ENCODE peak calls at places on chromosomes 4 and X, in nine cellular contexts. One of them, this sample, is unnamed. For H3K4me1, the result is how much of the 10 kb centered on the place peaks cover.

GRCh38 chr4:168388890-168389289 is 70.3 kb upstream of the DDX60 start:
- DNase-seq in HCT116: no peak
- DNase-seq in spleen: no peak
- DNase-seq in IMR-90: peak
- DNase-seq in body of pancreas: no peak
- DNase-seq in heart left ventricle: no peak
- DNase-seq in transverse colon: no peak
- DNase-seq in adrenal gland: no peak
- DNase-seq in ovary: no peak
- DNase-seq in this sample: no peak

GRCh38 chr4:89110541-89110985 is 770 bp upstream of the TIGD2 start:
- DNase-seq in HCT116: no peak
- DNase-seq in spleen: no peak
- DNase-seq in ovary: no peak
- DNase-seq in transverse colon: no peak
- DNase-seq in IMR-90: no peak
- DNase-seq in adrenal gland: no peak
- DNase-seq in heart left ventricle: no peak
- DNase-seq in body of pancreas: peak
- DNase-seq in this sample: no peak

GRCh38 chr4:634599-634985 is 9.2 kb downstream of the PDE6B start:
- DNase-seq in ovary: no peak
- DNase-seq in adrenal gland: no peak
- DNase-seq in HCT116: no peak
- DNase-seq in body of pancreas: no peak
- DNase-seq in spleen: peak
- DNase-seq in IMR-90: no peak
- DNase-seq in heart left ventricle: no peak
- DNase-seq in transverse colon: no peak
- DNase-seq in this sample: no peak

GRCh38 chr4:188960411-188961093 is 821.3 kb downstream of the TRIML1 start:
- DNase-seq in transverse colon: no peak
- DNase-seq in adrenal gland: no peak
- DNase-seq in HCT116: no peak
- DNase-seq in body of pancreas: no peak
- DNase-seq in spleen: no peak
- DNase-seq in ovary: no peak
- DNase-seq in heart left ventricle: no peak
- DNase-seq in IMR-90: peak
- DNase-seq in this sample: no peak

GRCh38 chrX:103613362-103613761 is 5.6 kb downstream of the TCEAL3 start:
- DNase-seq in body of pancreas: no peak
- DNase-seq in heart left ventricle: no peak
- DNase-seq in HCT116: no peak
- DNase-seq in IMR-90: peak
- DNase-seq in transverse colon: no peak
- DNase-seq in adrenal gland: no peak
- DNase-seq in spleen: no peak
- DNase-seq in ovary: no peak
- DNase-seq in this sample: no peak

GRCh38 chr4:174999407-174999806 is 81.2 kb downstream of the ADAM29 start:
- DNase-seq in heart left ventricle: no peak
- DNase-seq in adrenal gland: no peak
- DNase-seq in spleen: no peak
- DNase-seq in ovary: no peak
- DNase-seq in HCT116: no peak
- DNase-seq in transverse colon: no peak
- DNase-seq in IMR-90: no peak
- DNase-seq in body of pancreas: no peak
- DNase-seq in this sample: no peak

GRCh38 chr4:80239480-80239879 is 27.0 kb upstream of the FGF5 start:
- DNase-seq in heart left ventricle: no peak
- DNase-seq in ovary: no peak
- DNase-seq in transverse colon: no peak
- DNase-seq in spleen: no peak
- DNase-seq in IMR-90: peak
- DNase-seq in HCT116: no peak
- DNase-seq in adrenal gland: no peak
- DNase-seq in body of pancreas: no peak
- DNase-seq in this sample: no peak

GRCh38 chr4:184416913-184417734 is 57.2 kb downstream of the IRF2 start:
- DNase-seq in IMR-90: peak
- DNase-seq in heart left ventricle: no peak
- DNase-seq in adrenal gland: no peak
- DNase-seq in transverse colon: peak
- DNase-seq in ovary: no peak
- DNase-seq in spleen: no peak
- DNase-seq in HCT116: no peak
- DNase-seq in body of pancreas: no peak
- DNase-seq in this sample: no peak

GRCh38 chrX:43716696-43717095 is 60.6 kb downstream of the MAOA start:
- DNase-seq in spleen: no peak
- DNase-seq in adrenal gland: no peak
- DNase-seq in HCT116: no peak
- DNase-seq in ovary: no peak
- DNase-seq in body of pancreas: no peak
- DNase-seq in heart left ventricle: no peak
- DNase-seq in transverse colon: no peak
- DNase-seq in IMR-90: no peak
- DNase-seq in this sample: no peak

GRCh38 chr4:94897023-94897422 is 139.3 kb downstream of the BMPR1B start:
- DNase-seq in transverse colon: no peak
- DNase-seq in adrenal gland: no peak
- DNase-seq in heart left ventricle: no peak
- DNase-seq in body of pancreas: no peak
- DNase-seq in IMR-90: no peak
- DNase-seq in ovary: no peak
- DNase-seq in spleen: no peak
- DNase-seq in HCT116: no peak
- DNase-seq in this sample: no peak

GRCh38 chr4:132063829-132064228 is 1085.3 kb upstream of the PCDH10 start:
- DNase-seq in IMR-90: peak
- DNase-seq in spleen: no peak
- DNase-seq in adrenal gland: no peak
- DNase-seq in HCT116: no peak
- DNase-seq in transverse colon: no peak
- DNase-seq in body of pancreas: no peak
- DNase-seq in ovary: no peak
- DNase-seq in heart left ventricle: no peak
- DNase-seq in this sample: no peak

GRCh38 chrX:6941041-6941440 is 206.5 kb upstream of the STS start:
- DNase-seq in IMR-90: peak
- DNase-seq in body of pancreas: no peak
- DNase-seq in transverse colon: no peak
- DNase-seq in heart left ventricle: no peak
- DNase-seq in ovary: no peak
- DNase-seq in HCT116: no peak
- DNase-seq in adrenal gland: no peak
- DNase-seq in spleen: no peak
- DNase-seq in this sample: no peak

DNA sequence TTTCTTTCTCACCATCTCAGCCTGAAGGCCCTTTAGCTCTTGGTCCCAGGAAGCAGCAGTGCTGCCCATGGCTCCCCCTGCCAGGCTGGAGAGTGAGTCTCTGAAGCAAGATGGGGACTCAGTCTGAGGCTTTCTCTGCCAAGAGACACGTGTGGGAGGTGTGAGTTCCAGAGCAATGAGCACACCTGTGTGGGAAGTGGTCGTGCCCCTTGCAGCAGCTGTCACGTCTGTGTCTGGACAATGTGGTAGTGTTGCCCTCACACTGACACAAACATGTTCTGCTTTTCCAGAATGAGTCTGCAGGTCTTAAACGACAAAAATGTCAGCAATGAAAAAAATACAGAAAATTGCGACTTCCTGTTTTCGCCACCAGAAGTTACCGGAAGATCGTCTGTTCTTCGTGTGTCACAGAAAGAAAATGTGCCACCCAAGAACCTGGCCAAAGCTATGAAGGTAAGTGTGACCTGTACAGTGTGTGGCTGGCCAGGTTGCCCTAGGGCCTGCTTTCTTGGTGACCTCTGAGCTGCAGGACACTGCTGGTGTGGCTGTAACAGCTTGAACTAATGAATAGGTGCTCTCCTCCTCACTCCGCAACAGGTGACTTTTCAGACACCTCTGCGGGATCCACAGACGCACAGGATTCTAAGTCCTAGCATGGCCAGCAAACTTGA is 1.9 kb downstream of the TACC3 start:
- DNase-seq in IMR-90: no peak
- DNase-seq in heart left ventricle: no peak
- DNase-seq in ovary: peak
- DNase-seq in spleen: peak
- DNase-seq in body of pancreas: no peak
- DNase-seq in HCT116: no peak
- DNase-seq in adrenal gland: no peak
- DNase-seq in transverse colon: no peak
- DNase-seq in this sample: no peak
- TF ChIP-seq POLR2A in IMR-90: no peak
- TF ChIP-seq POLR2A in heart left ventricle: no peak
- TF ChIP-seq POLR2A in ovary: no peak
- TF ChIP-seq POLR2A in spleen: no peak
- TF ChIP-seq POLR2A in body of pancreas: peak
- TF ChIP-seq POLR2A in HCT116: no peak
- TF ChIP-seq POLR2A in adrenal gland: no peak
- TF ChIP-seq POLR2A in transverse colon: no peak
- TF ChIP-seq POLR2A in this sample: no peak

GRCh38 chrX:40150503-40150902 is 52.7 kb upstream of the BCOR start:
- DNase-seq in transverse colon: no peak
- DNase-seq in body of pancreas: no peak
- DNase-seq in adrenal gland: no peak
- DNase-seq in ovary: no peak
- DNase-seq in heart left ventricle: no peak
- DNase-seq in spleen: no peak
- DNase-seq in IMR-90: no peak
- DNase-seq in HCT116: no peak
- DNase-seq in this sample: no peak
- H3K4me1 ChIP-seq in transverse colon: under half
- H3K4me1 ChIP-seq in body of pancreas: half or more
- H3K4me1 ChIP-seq in adrenal gland: under half
- H3K4me1 ChIP-seq in ovary: under half
- H3K4me1 ChIP-seq in heart left ventricle: half or more
- H3K4me1 ChIP-seq in spleen: half or more
- H3K4me1 ChIP-seq in IMR-90: under half
- H3K4me1 ChIP-seq in HCT116: under half
- H3K4me1 ChIP-seq in this sample: under half

GRCh38 chrX:136870064-136870463 is 10.5 kb downstream of the RBMX start:
- DNase-seq in body of pancreas: no peak
- DNase-seq in adrenal gland: no peak
- DNase-seq in HCT116: no peak
- DNase-seq in ovary: no peak
- DNase-seq in IMR-90: no peak
- DNase-seq in transverse colon: no peak
- DNase-seq in heart left ventricle: no peak
- DNase-seq in spleen: no peak
- DNase-seq in this sample: no peak

GRCh38 chrX:136867518-136867917 is 13.0 kb downstream of the RBMX start:
- DNase-seq in transverse colon: no peak
- DNase-seq in body of pancreas: no peak
- DNase-seq in adrenal gland: no peak
- DNase-seq in HCT116: no peak
- DNase-seq in IMR-90: peak
- DNase-seq in heart left ventricle: no peak
- DNase-seq in spleen: no peak
- DNase-seq in ovary: no peak
- DNase-seq in this sample: no peak

GRCh38 chrX:136867096-136867491 is 13.4 kb downstream of the RBMX start:
- DNase-seq in body of pancreas: no peak
- DNase-seq in adrenal gland: no peak
- DNase-seq in spleen: no peak
- DNase-seq in ovary: no peak
- DNase-seq in heart left ventricle: no peak
- DNase-seq in IMR-90: peak
- DNase-seq in HCT116: no peak
- DNase-seq in transverse colon: no peak
- DNase-seq in this sample: no peak

GRCh38 chrX:136866337-136867095 is 14.0 kb downstream of the RBMX start:
- DNase-seq in adrenal gland: peak
- DNase-seq in IMR-90: no peak
- DNase-seq in transverse colon: no peak
- DNase-seq in heart left ventricle: no peak
- DNase-seq in body of pancreas: no peak
- DNase-seq in spleen: no peak
- DNase-seq in ovary: no peak
- DNase-seq in HCT116: no peak
- DNase-seq in this sample: no peak

GRCh38 chrX:136868283-136869055 is 12.1 kb downstream of the RBMX start:
- DNase-seq in spleen: no peak
- DNase-seq in adrenal gland: no peak
- DNase-seq in IMR-90: no peak
- DNase-seq in HCT116: no peak
- DNase-seq in ovary: no peak
- DNase-seq in body of pancreas: no peak
- DNase-seq in transverse colon: no peak
- DNase-seq in heart left ventricle: no peak
- DNase-seq in this sample: no peak
- TF ChIP-seq POLR2A in spleen: no peak
- TF ChIP-seq POLR2A in adrenal gland: no peak
- TF ChIP-seq POLR2A in IMR-90: no peak
- TF ChIP-seq POLR2A in HCT116: no peak
- TF ChIP-seq POLR2A in ovary: no peak
- TF ChIP-seq POLR2A in body of pancreas: no peak
- TF ChIP-seq POLR2A in transverse colon: no peak
- TF ChIP-seq POLR2A in heart left ventricle: no peak
- TF ChIP-seq POLR2A in this sample: no peak

GRCh38 chr4:41129936-41130440 is 84.4 kb downstream of the APBB2 start:
- DNase-seq in IMR-90: no peak
- DNase-seq in spleen: no peak
- DNase-seq in ovary: no peak
- DNase-seq in body of pancreas: no peak
- DNase-seq in HCT116: no peak
- DNase-seq in heart left ventricle: no peak
- DNase-seq in adrenal gland: no peak
- DNase-seq in transverse colon: no peak
- DNase-seq in this sample: no peak
- H3K4me1 ChIP-seq in IMR-90: under half
- H3K4me1 ChIP-seq in spleen: under half
- H3K4me1 ChIP-seq in ovary: under half
- H3K4me1 ChIP-seq in body of pancreas: under half
- H3K4me1 ChIP-seq in HCT116: half or more
- H3K4me1 ChIP-seq in heart left ventricle: under half
- H3K4me1 ChIP-seq in adrenal gland: under half
- H3K4me1 ChIP-seq in transverse colon: under half
- H3K4me1 ChIP-seq in this sample: under half

This sample was measured in gastrocnemius medialis.